ENCODE peak calls at places on chromosomes 3 and 15, in ten cellular contexts. S, Q, P, Z, C, N, R, U, I and D are unnamed samples.

GRCh38 chr3:126376464-126376863 is 18.2 kb upstream of the CFAP100 start:
- DNase-seq in S (no peak), Q (no peak), P (no peak), Z (peak), C (peak), N (no peak), R (no peak), U (peak), I (no peak), D (no peak)

GRCh38 chr3:38843898-38844297 is 27.9 kb upstream of the SCN10A start:
- DNase-seq in S (no peak), Q (no peak), P (no peak), Z (no peak), C (no peak), N (peak), R (no peak), U (peak), I (no peak), D (peak)

GRCh38 chr3:62149962-62150361 is 223.4 kb downstream of the FEZF2 start:
- DNase-seq in S (no peak), Q (no peak), P (no peak), Z (no peak), C (no peak), N (no peak), R (no peak), U (no peak), I (peak), D (no peak)

GRCh38 chr3:69116897-69117296 is 5.5 kb downstream of the LMOD3 start:
- DNase-seq in S (no peak), Q (no peak), P (no peak), Z (no peak), C (no peak), N (peak), R (no peak), U (no peak), I (peak), D (no peak)

GRCh38 chr15:74776851-74777768 is 4.8 kb upstream of the CSK start:
- DNase-seq in S (peak), Q (no peak), P (peak), Z (no peak), C (no peak), N (no peak), R (no peak), U (peak), I (no peak), D (no peak)

GRCh38 chr3:48847053-48847585 is 555 bp downstream of the PRKAR2A start:
- DNase-seq in S (peak), Q (peak), P (peak), Z (peak), C (peak), N (peak), R (peak), U (peak), I (peak), D (peak)

GRCh38 chr3:155778441-155778840 is 27.6 kb downstream of the C3orf33 start:
- DNase-seq in S (no peak), Q (no peak), P (no peak), Z (no peak), C (no peak), N (no peak), R (no peak), U (no peak), I (no peak), D (no peak)

GRCh38 chr3:188649521-188649920 is 495.6 kb downstream of the LPP start:
- DNase-seq in S (no peak), Q (no peak), P (no peak), Z (no peak), C (no peak), N (no peak), R (no peak), U (no peak), I (no peak), D (no peak)

GRCh38 chr15:101088788-101089578 is 162.9 kb downstream of the CHSY1 start:
- DNase-seq in S (peak), Q (peak), P (peak), Z (peak), C (peak), N (peak), R (peak), U (peak), I (peak), D (peak)

GRCh38 chr3:61768284-61769012 is 207.1 kb downstream of the PTPRG start:
- DNase-seq in S (no peak), Q (no peak), P (no peak), Z (no peak), C (no peak), N (no peak), R (no peak), U (no peak), I (no peak), D (no peak)

GRCh38 chr15:44545934-44546802 is 9.2 kb downstream of the EIF3J start:
- DNase-seq in S (no peak), Q (no peak), P (no peak), Z (no peak), C (no peak), N (no peak), R (peak), U (peak), I (peak), D (no peak)

GRCh38 chr3:48130321-48130881 is 57.8 kb downstream of the CDC25A start:
- DNase-seq in S (no peak), Q (peak), P (peak), Z (peak), C (peak), N (no peak), R (peak), U (no peak), I (peak), D (peak)

GRCh38 chr15:26974120-26974780 is 3.3 kb downstream of the GABRG3 start:
- DNase-seq in S (no peak), Q (no peak), P (no peak), Z (no peak), C (no peak), N (no peak), R (no peak), U (peak), I (no peak), D (no peak)

GRCh38 chr3:69896095-69896494 is 103.4 kb upstream of the SAMMSON start:
- DNase-seq in S (no peak), Q (no peak), P (no peak), Z (no peak), C (no peak), N (no peak), R (no peak), U (no peak), I (no peak), D (no peak)

DNA sequence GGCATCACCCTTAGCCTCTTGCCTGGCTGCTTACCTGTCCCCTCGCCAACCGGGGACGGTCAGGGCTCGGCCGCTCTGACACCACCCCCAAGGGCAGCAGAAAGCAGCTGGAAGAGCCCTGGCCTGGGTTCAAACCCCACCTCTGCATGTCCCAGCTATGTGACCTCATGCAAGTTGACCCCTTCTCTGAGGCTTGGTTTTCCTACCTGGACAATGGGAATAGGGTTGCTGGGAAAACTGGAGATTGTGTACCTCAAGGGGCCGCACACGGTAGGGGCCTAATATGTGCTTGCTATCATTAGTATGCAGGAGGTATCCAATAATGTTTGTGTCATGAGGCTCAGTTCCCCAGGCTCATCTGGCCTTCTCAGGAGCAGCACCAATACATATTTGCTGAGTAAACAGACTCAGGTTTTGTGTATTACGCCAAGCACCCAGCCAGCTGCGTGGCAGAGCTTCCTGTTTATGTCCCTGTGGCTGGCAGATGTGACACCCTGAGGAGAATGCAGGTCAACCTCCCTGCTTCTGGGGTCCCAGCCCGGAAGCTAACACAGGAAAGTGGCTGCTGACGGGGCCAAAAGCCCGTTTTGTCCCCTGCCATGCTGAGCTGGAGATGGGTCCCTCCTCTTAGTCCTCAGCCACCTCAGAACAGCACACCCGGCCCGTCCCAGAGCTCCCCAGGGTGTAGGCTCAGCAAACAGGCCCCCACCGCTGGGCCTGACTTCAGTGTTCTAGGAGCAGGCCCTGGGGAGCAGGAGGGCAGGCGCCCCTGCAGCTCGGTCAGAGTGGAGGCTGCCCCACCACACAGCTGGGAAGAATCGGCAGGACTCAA is 29.7 kb downstream of the PLXND1 start:
- DNase-seq in S (peak), Q (peak), P (peak), Z (peak), C (no peak), N (no peak), R (peak), U (peak), I (peak), D (peak)
- TF ChIP-seq POLR2A in S (no peak), Q (no peak), P (no peak), Z (no peak), C (no peak), N (no peak), R (no peak), U (no peak), I (no peak), D (no peak)

GRCh38 chr15:24772709-24773373 is 97.3 kb downstream of the NPAP1 start:
- DNase-seq in S (no peak), Q (peak), P (peak), Z (peak), C (peak), N (no peak), R (peak), U (no peak), I (peak), D (peak)
- TF ChIP-seq POLR2A in S (no peak), Q (no peak), P (no peak), Z (no peak), C (no peak), N (no peak), R (peak), U (no peak), I (no peak), D (no peak)

GRCh38 chr3:193140381-193140780 is 100.6 kb upstream of the PLAAT1 start:
- DNase-seq in S (no peak), Q (no peak), P (no peak), Z (no peak), C (no peak), N (no peak), R (no peak), U (no peak), I (no peak), D (no peak)

GRCh38 chr3:193149998-193150397 is 91.0 kb upstream of the PLAAT1 start:
- DNase-seq in S (no peak), Q (no peak), P (no peak), Z (no peak), C (no peak), N (no peak), R (no peak), U (peak), I (no peak), D (no peak)

GRCh38 chr3:193148678-193149473 is 92.1 kb upstream of the PLAAT1 start:
- DNase-seq in S (no peak), Q (no peak), P (no peak), Z (no peak), C (no peak), N (no peak), R (no peak), U (no peak), I (no peak), D (no peak)

DNA sequence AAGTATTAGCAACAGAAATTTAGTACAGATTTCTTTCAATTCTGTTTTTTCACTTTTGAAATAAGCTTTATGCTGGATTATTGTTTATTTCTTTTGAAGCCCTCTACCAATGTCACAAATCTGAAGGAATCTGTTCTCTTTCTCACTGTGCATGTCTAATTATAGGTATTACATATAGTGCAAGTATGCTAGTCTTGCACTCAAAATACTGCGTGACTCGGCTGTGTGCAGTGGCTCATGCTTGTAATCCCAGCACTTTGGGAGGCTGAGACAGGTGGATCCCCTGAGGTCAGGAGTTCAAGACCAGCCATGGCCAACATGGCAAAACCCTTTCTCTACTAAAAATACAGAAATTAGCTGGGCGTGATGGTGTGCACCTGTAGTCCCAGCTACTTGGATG is 95.8 kb upstream of the PLAAT1 start:
- DNase-seq in S (no peak), Q (no peak), P (no peak), Z (no peak), C (no peak), N (no peak), R (no peak), U (no peak), I (no peak), D (no peak)
- TF ChIP-seq POLR2A in S (no peak), Q (no peak), P (no peak), Z (no peak), C (no peak), N (no peak), R (no peak), U (no peak), I (no peak), D (no peak)

DNA sequence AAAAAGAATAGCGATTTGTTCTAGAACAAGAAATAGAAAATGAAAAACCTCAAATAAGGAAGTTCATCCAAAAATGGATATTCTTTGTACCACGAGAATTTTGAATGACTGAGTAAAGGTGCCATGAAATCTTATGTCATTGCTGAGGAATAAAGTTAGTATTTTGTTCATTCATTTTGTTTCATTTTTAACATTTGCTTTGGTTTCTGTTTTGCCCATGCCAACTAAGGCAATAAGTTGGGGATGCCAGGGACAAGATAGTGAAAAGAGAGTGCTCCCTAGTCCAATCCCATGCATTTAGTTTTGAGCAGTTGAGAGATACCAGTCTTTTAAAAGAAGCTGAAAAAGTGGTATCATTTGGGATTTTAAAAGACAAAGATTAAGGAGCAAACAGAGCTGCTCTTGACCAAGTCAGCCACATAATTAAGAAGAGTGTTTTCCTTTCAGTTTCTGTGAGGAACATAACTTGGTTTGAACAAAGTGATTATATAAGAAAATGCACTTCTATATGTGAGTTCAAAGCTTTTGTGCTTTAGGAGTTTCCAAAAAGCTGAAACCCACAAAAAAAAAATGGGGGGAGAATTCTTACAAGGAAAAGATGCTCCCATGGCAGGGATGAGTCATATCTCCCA is 201.4 kb downstream of the PLOD2 start:
- DNase-seq in S (no peak), Q (no peak), P (no peak), Z (no peak), C (no peak), N (no peak), R (no peak), U (no peak), I (no peak), D (no peak)
- TF ChIP-seq POLR2A in S (no peak), Q (no peak), P (no peak), Z (no peak), C (no peak), N (no peak), R (no peak), U (no peak), I (no peak), D (no peak)